ENCODE peak calls at places on chromosomes 12 and 14, in six cellular contexts. One of them, this sample, is unnamed.

GRCh38 chr12:108634225-108634795 is 616 bp upstream of the SELPLG start:
- DNase-seq in stomach: peak; percentile 34
- DNase-seq in testis: no peak
- DNase-seq in lower leg skin: no peak
- DNase-seq in upper lobe of left lung: peak; percentile 82
- DNase-seq in heart left ventricle: no peak
- DNase-seq in this sample: peak; percentile 93

GRCh38 chr12:100391856-100392255 is 35.0 kb downstream of the SLC17A8 start:
- DNase-seq in lower leg skin: no peak
- DNase-seq in stomach: peak; percentile 31
- DNase-seq in upper lobe of left lung: no peak
- DNase-seq in testis: no peak
- DNase-seq in heart left ventricle: no peak
- DNase-seq in this sample: no peak

GRCh38 chr12:28795306-28795705 is 353.8 kb upstream of the FAR2 start:
- DNase-seq in upper lobe of left lung: no peak
- DNase-seq in heart left ventricle: no peak
- DNase-seq in testis: no peak
- DNase-seq in stomach: no peak
- DNase-seq in lower leg skin: no peak
- DNase-seq in this sample: no peak

GRCh38 chr14:61342941-61343340 is 21.6 kb downstream of the PRKCH start:
- DNase-seq in heart left ventricle: no peak
- DNase-seq in lower leg skin: no peak
- DNase-seq in stomach: no peak
- DNase-seq in testis: no peak
- DNase-seq in upper lobe of left lung: no peak
- DNase-seq in this sample: no peak

GRCh38 chr12:66365718-66366485 is 63.6 kb downstream of the HELB start:
- DNase-seq in heart left ventricle: no peak
- DNase-seq in upper lobe of left lung: no peak
- DNase-seq in lower leg skin: no peak
- DNase-seq in testis: no peak
- DNase-seq in stomach: no peak
- DNase-seq in this sample: no peak

GRCh38 chr12:126789963-126790362 is 1477.0 kb upstream of the TMEM132C start:
- DNase-seq in stomach: no peak
- DNase-seq in upper lobe of left lung: no peak
- DNase-seq in testis: no peak
- DNase-seq in heart left ventricle: no peak
- DNase-seq in lower leg skin: no peak
- DNase-seq in this sample: no peak

GRCh38 chr12:89544730-89545184 is 18.9 kb upstream of the POC1B start:
- DNase-seq in lower leg skin: no peak
- DNase-seq in heart left ventricle: peak; percentile 83
- DNase-seq in testis: peak; percentile 47
- DNase-seq in upper lobe of left lung: peak; percentile 43
- DNase-seq in stomach: peak; percentile 77
- DNase-seq in this sample: peak; percentile 75

GRCh38 chr12:119665164-119665929 is 2.6 kb upstream of the PRKAB1 start:
- DNase-seq in heart left ventricle: no peak
- DNase-seq in upper lobe of left lung: no peak
- DNase-seq in stomach: no peak
- DNase-seq in testis: peak; percentile 38
- DNase-seq in lower leg skin: no peak
- DNase-seq in this sample: no peak

GRCh38 chr14:75375983-75376382 is 51.8 kb upstream of the JDP2 start:
- DNase-seq in heart left ventricle: no peak
- DNase-seq in testis: no peak
- DNase-seq in lower leg skin: no peak
- DNase-seq in upper lobe of left lung: no peak
- DNase-seq in stomach: no peak
- DNase-seq in this sample: no peak

GRCh38 chr12:131829795-131830334 is 1.7 kb downstream of the MMP17 start:
- DNase-seq in stomach: no peak
- DNase-seq in heart left ventricle: no peak
- DNase-seq in upper lobe of left lung: no peak
- DNase-seq in lower leg skin: no peak
- DNase-seq in testis: no peak
- DNase-seq in this sample: no peak

GRCh38 chr12:77830502-77830901 is at the start of gene NAV3:
- DNase-seq in stomach: no peak
- DNase-seq in heart left ventricle: no peak
- DNase-seq in testis: no peak
- DNase-seq in upper lobe of left lung: no peak
- DNase-seq in lower leg skin: no peak
- DNase-seq in this sample: no peak

GRCh38 chr14:101215936-101216335 is 312.4 kb upstream of the RTL1 start:
- DNase-seq in lower leg skin: no peak
- DNase-seq in stomach: peak; percentile 22
- DNase-seq in heart left ventricle: no peak
- DNase-seq in upper lobe of left lung: peak; percentile 20
- DNase-seq in testis: peak; percentile 14
- DNase-seq in this sample: peak; percentile 49

GRCh38 chr12:78359530-78359929 is 505.0 kb upstream of the SYT1 start:
- DNase-seq in lower leg skin: no peak
- DNase-seq in upper lobe of left lung: no peak
- DNase-seq in heart left ventricle: no peak
- DNase-seq in stomach: no peak
- DNase-seq in testis: peak; percentile 66
- DNase-seq in this sample: no peak

GRCh38 chr14:92224348-92224954 is 98.5 kb upstream of the SLC24A4 start:
- DNase-seq in stomach: no peak
- DNase-seq in upper lobe of left lung: no peak
- DNase-seq in testis: no peak
- DNase-seq in heart left ventricle: no peak
- DNase-seq in lower leg skin: no peak
- DNase-seq in this sample: no peak

GRCh38 chr12:4910502-4911315 is 1.0 kb downstream of the KCNA1 start:
- DNase-seq in stomach: no peak
- DNase-seq in testis: no peak
- DNase-seq in lower leg skin: no peak
- DNase-seq in heart left ventricle: no peak
- DNase-seq in upper lobe of left lung: no peak
- DNase-seq in this sample: no peak

GRCh38 chr14:104451474-104451873 is 128.1 kb upstream of the C14orf180 start:
- DNase-seq in testis: peak; percentile 9
- DNase-seq in heart left ventricle: no peak
- DNase-seq in lower leg skin: no peak
- DNase-seq in upper lobe of left lung: no peak
- DNase-seq in stomach: no peak
- DNase-seq in this sample: no peak

GRCh38 chr14:82889701-82890100 is 1356.0 kb upstream of the SEL1L start:
- DNase-seq in upper lobe of left lung: no peak
- DNase-seq in heart left ventricle: no peak
- DNase-seq in lower leg skin: no peak
- DNase-seq in stomach: no peak
- DNase-seq in testis: no peak
- DNase-seq in this sample: no peak

GRCh38 chr12:110171186-110171538 is 47.0 kb downstream of the IFT81 start:
- DNase-seq in stomach: no peak
- DNase-seq in heart left ventricle: no peak
- DNase-seq in testis: no peak
- DNase-seq in upper lobe of left lung: no peak
- DNase-seq in lower leg skin: no peak
- DNase-seq in this sample: no peak

GRCh38 chr12:108799528-108800243 is 57.7 kb downstream of the SSH1 start:
- DNase-seq in stomach: no peak
- DNase-seq in lower leg skin: no peak
- DNase-seq in upper lobe of left lung: no peak
- DNase-seq in testis: no peak
- DNase-seq in heart left ventricle: no peak
- DNase-seq in this sample: no peak

GRCh38 chr12:25979059-25979458 is 20.6 kb downstream of the RASSF8 start:
- DNase-seq in testis: no peak
- DNase-seq in lower leg skin: no peak
- DNase-seq in heart left ventricle: no peak
- DNase-seq in stomach: no peak
- DNase-seq in upper lobe of left lung: no peak
- DNase-seq in this sample: no peak

GRCh38 chr12:122981036-122981471 is 573 bp downstream of the ARL6IP4 start:
- DNase-seq in upper lobe of left lung: no peak
- DNase-seq in lower leg skin: no peak
- DNase-seq in heart left ventricle: no peak
- DNase-seq in stomach: no peak
- DNase-seq in testis: peak; percentile 31
- DNase-seq in this sample: no peak

DNA sequence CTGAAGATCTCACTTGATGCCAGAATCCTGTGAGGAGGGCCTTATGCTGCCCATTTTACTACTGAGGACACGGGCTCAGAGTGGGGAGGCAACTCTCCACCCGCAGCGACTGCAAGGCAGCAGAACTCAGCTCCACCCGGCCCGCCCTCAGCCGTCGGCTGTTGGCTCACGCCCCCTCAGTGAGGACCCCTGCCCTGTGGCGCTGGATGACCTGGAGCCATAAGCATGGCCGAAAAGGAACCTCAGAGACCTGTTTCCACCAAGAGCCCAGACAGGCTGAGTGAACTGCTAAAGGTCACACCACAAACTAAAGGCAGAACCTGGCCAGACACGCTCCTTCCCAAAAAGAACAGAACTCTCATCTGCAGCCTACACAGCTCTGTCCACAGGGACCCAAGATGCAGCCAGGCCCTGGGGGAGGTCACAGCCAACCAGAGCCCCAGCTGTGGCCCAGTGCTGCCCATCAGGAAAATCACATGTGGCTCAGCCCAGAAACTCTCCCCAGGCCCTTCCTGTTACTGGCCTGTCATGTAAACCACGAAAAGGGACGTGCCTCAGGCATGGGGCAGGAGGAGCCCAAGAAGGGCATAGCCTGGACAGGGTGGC is 32.8 kb downstream of the CCNK start:
- DNase-seq in lower leg skin: no peak
- DNase-seq in upper lobe of left lung: peak; percentile 20
- DNase-seq in heart left ventricle: peak; percentile 24
- DNase-seq in testis: peak; percentile 12
- DNase-seq in stomach: peak; percentile 21
- DNase-seq in this sample: peak; percentile 71
- TF ChIP-seq POLR2A in lower leg skin: no peak
- TF ChIP-seq POLR2A in upper lobe of left lung: no peak
- TF ChIP-seq POLR2A in heart left ventricle: no peak
- TF ChIP-seq POLR2A in testis: no peak
- TF ChIP-seq POLR2A in stomach: no peak
- TF ChIP-seq POLR2A in this sample: no peak

GRCh38 chr14:58536975-58537374 is 100.8 kb upstream of the DACT1 start:
- DNase-seq in lower leg skin: no peak
- DNase-seq in upper lobe of left lung: no peak
- DNase-seq in heart left ventricle: no peak
- DNase-seq in stomach: no peak
- DNase-seq in testis: no peak
- DNase-seq in this sample: no peak
- TF ChIP-seq POLR2A in lower leg skin: no peak
- TF ChIP-seq POLR2A in upper lobe of left lung: no peak
- TF ChIP-seq POLR2A in heart left ventricle: no peak
- TF ChIP-seq POLR2A in stomach: no peak
- TF ChIP-seq POLR2A in testis: no peak
- TF ChIP-seq POLR2A in this sample: no peak

DNA sequence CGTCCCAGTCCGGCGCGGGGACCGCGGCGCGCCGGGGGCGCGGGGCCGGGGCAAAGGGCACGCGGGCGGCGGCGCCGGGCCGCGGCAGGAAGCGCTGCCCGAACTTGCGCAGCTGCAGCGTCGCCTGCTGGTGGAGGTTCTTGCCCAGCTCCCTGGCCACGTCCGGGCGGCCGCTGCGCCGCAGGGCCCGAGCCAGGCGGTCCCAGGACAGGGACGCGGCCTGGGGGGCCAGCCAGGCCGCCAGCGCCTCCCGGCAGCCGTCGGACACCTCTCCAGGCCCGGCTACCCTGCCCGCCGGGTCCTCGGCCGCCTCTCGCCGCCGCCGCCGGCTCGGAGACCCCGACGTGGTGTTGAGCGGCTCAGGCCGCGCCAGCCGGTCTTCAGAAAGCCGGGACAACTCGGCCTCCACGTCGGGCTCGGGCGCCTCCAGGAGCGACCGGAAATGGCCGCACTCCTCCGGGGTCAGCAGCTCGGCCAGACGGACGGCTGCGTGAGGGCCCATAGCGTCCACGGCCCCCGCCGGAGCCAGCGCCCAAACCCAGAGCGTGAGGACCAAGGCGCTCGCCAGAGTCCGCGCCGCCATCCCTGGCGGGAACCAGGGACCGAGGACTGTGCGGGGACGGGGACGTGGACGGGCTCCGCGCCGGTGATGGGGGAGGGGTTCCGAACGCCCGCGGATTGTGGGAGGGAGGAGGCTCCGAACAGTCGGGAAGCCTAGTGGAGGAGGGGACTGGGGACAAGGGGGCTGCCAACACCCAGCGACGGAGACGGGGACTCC is 34.0 kb downstream of the FIGNL2 start:
- DNase-seq in testis: peak; percentile 81
- DNase-seq in heart left ventricle: peak; percentile 85
- DNase-seq in lower leg skin: no peak
- DNase-seq in upper lobe of left lung: peak; percentile 71
- DNase-seq in stomach: peak; percentile 75
- DNase-seq in this sample: peak; percentile 95
- TF ChIP-seq POLR2A in testis: no peak
- TF ChIP-seq POLR2A in heart left ventricle: peak; percentile 42
- TF ChIP-seq POLR2A in lower leg skin: no peak
- TF ChIP-seq POLR2A in upper lobe of left lung: no peak
- TF ChIP-seq POLR2A in stomach: no peak
- TF ChIP-seq POLR2A in this sample: no peak

DNA sequence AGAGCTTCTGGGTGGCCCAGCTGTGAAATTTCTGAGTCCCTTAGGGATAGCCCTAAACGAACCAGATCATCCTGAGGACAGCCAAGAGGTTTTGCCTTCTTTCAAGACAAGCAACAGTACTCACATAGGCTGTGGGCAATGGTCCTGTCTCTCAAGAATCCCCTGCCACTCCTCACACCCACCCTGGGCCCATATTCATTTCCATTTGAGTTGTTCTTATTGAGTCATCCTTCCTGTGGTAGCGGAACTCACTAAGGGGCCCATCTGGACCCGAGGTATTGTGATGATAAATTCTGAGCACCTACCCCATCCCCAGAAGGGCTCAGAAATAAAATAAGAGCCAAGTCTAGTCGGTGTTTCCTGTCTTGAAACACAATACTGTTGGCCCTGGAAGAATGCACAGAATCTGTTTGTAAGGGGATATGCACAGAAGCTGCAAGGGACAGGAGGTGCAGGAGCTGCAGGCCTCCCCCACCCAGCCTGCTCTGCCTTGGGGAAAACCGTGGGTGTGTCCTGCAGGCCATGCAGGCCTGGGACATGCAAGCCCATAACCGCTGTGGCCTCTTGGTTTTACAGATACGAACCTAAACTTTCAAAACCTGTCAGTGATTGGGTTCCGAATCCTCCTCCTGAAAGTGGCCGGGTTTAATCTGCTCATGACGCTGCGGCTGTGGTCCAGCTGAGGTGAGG is 38.9 kb downstream of the DAD1 start:
- DNase-seq in heart left ventricle: no peak
- DNase-seq in upper lobe of left lung: no peak
- DNase-seq in testis: no peak
- DNase-seq in stomach: no peak
- DNase-seq in lower leg skin: no peak
- DNase-seq in this sample: no peak
- TF ChIP-seq POLR2A in heart left ventricle: no peak
- TF ChIP-seq POLR2A in upper lobe of left lung: no peak
- TF ChIP-seq POLR2A in testis: no peak
- TF ChIP-seq POLR2A in stomach: no peak
- TF ChIP-seq POLR2A in lower leg skin: no peak
- TF ChIP-seq POLR2A in this sample: no peak

GRCh38 chr14:76829650-76830421 is 3.6 kb downstream of the LRRC74A start:
- DNase-seq in heart left ventricle: peak; percentile 87
- DNase-seq in stomach: peak; percentile 50
- DNase-seq in testis: peak; percentile 86
- DNase-seq in upper lobe of left lung: no peak
- DNase-seq in lower leg skin: no peak
- DNase-seq in this sample: no peak
- TF ChIP-seq POLR2A in heart left ventricle: no peak
- TF ChIP-seq POLR2A in stomach: no peak
- TF ChIP-seq POLR2A in testis: no peak
- TF ChIP-seq POLR2A in upper lobe of left lung: no peak
- TF ChIP-seq POLR2A in lower leg skin: no peak
- TF ChIP-seq POLR2A in this sample: no peak